ENCODE peak calls at places on chromosome 13, in seven cellular contexts. T is endodermal cell, A is endothelial cell, M is tibial artery, G is hepatocyte, O is GM13976, X is progenitor cell of endocrine pancreas. B is an unnamed sample.
A peak's percentile ranks its signal among the peaks of the same experiment; 100 is the strongest.

GRCh38 chr13:35349673-35350278 is 126.7 kb downstream of the MAB21L1 start:
- DNase-seq in T (no peak), A (no peak), M (no peak), G (peak; percentile 43), O (no peak), X (no peak), B (no peak)

GRCh38 chr13:77779461-77780272 is 82.2 kb downstream of the SLAIN1 start:
- DNase-seq in T (peak; percentile 60), A (peak; percentile 31), M (peak; percentile 28), G (peak; percentile 77), O (peak; percentile 45), X (no peak), B (no peak)

GRCh38 chr13:43267916-43268315 is 244.5 kb downstream of the DNAJC15 start:
- DNase-seq in T (no peak), A (no peak), M (no peak), G (no peak), O (peak; percentile 13), X (no peak), B (no peak)

GRCh38 chr13:56909896-56910600 is 230.7 kb upstream of the PRR20A start:
- DNase-seq in T (no peak), A (no peak), M (no peak), G (no peak), O (no peak), X (no peak), B (no peak)

GRCh38 chr13:45082964-45083363 is 37.3 kb upstream of the GTF2F2 start:
- DNase-seq in T (no peak), A (no peak), M (no peak), G (no peak), O (no peak), X (no peak), B (no peak)

GRCh38 chr13:106159295-106160195 is 375.9 kb downstream of the EFNB2 start:
- DNase-seq in T (no peak), A (no peak), M (no peak), G (no peak), O (no peak), X (no peak), B (no peak)

GRCh38 chr13:36385471-36385870 is 39.3 kb upstream of the SPART start:
- DNase-seq in T (no peak), A (no peak), M (no peak), G (no peak), O (no peak), X (no peak), B (no peak)

GRCh38 chr13:94268661-94269060 is 210.8 kb downstream of the DCT start:
- DNase-seq in T (no peak), A (no peak), M (no peak), G (no peak), O (no peak), X (no peak), B (no peak)

GRCh38 chr13:74695021-74695800 is 561.0 kb upstream of the KLF12 start:
- DNase-seq in T (peak; percentile 65), A (no peak), M (no peak), G (no peak), O (no peak), X (no peak), B (no peak)

GRCh38 chr13:19961924-19962323 is 3.4 kb downstream of the ZMYM2 start:
- DNase-seq in T (no peak), A (no peak), M (no peak), G (no peak), O (no peak), X (no peak), B (no peak)

GRCh38 chr13:62139597-62139996 is 723.9 kb upstream of the PCDH20 start:
- DNase-seq in T (no peak), A (no peak), M (no peak), G (no peak), O (no peak), X (no peak), B (no peak)

GRCh38 chr13:49234741-49235140 is 13.0 kb upstream of the CDADC1 start:
- DNase-seq in T (no peak), A (no peak), M (no peak), G (no peak), O (no peak), X (no peak), B (no peak)

GRCh38 chr13:73220966-73221720 is 162.3 kb downstream of the KLF5 start:
- DNase-seq in T (peak; percentile 59), A (peak; percentile 4), M (no peak), G (peak; percentile 73), O (no peak), X (no peak), B (no peak)

GRCh38 chr13:70523622-70524021 is 415.4 kb upstream of the KLHL1 start:
- DNase-seq in T (no peak), A (no peak), M (no peak), G (no peak), O (no peak), X (no peak), B (no peak)

GRCh38 chr13:48775285-48775684 is 121.6 kb downstream of the CYSLTR2 start:
- DNase-seq in T (no peak), A (no peak), M (no peak), G (no peak), O (no peak), X (no peak), B (no peak)

GRCh38 chr13:55820817-55821216 is 1319.9 kb upstream of the PRR20A start:
- DNase-seq in T (no peak), A (no peak), M (no peak), G (no peak), O (no peak), X (no peak), B (no peak)

GRCh38 chr13:54733639-54734038 is 1705.0 kb downstream of the OLFM4 start:
- DNase-seq in T (peak; percentile 62), A (peak; percentile 13), M (no peak), G (peak; percentile 22), O (no peak), X (no peak), B (no peak)

DNA sequence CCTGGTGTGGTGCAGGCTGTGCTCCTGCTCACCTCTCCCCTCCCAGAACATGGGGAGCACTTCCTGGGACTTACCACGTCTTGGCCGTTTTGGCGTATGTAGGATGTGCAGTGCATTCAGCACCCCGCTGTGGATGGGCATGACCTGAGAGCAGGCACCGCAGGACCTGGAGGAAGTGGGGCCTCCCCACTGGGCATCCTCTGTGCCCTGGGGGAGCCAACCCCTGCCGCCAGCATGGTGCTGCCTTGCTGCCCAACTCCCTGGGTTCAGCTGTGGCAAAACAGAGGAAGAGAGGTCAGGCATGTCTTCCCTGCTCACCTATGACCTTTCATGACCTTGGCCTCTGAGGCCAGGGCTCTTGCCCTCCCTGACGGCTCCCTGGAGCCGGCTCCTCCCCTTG is 103.5 kb downstream of the RAB20 start:
- DNase-seq in T (no peak), A (no peak), M (no peak), G (no peak), O (no peak), X (no peak), B (no peak)
- TF ChIP-seq CTCF in T (no peak), A (no peak), M (no peak), G (no peak), O (no peak), X (no peak), B (no peak)

DNA sequence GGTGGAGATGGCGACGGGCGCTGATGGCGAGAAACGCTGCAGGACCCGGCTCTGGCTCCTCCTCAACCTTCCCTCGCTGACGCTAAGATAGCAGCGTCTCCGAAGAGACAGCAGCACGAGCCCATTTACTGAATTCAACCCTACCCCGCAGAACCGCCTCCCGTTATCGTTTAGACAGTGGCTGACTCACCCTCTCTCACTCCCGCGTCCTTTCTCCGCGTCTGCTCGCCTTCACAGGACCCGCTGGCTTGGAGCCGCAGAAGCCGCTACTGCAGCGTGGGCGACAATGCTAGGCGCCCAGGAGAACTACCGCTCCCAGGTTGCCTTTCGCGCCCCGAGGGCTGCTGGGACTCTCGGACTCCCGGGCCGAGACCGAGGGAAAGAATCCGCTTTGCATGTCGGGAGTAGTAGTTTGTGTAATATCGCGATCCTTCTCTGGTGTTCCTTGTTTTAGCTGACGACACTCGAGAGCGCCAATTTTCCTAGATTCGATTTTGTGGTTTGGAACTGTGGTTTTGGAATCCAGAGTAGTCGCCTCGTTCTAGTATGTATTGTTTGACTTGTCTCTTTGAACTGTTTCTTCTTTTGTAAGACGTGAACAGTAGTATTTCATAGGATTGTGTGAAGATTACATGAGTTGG is at the start of gene KBTBD6:
- DNase-seq in T (peak; percentile 99), A (peak; percentile 93), M (peak; percentile 96), G (peak; percentile 98), O (peak; percentile 91), X (peak; percentile 88), B (peak; percentile 95)
- TF ChIP-seq CTCF in T (no peak), A (no peak), M (no peak), G (no peak), O (no peak), X (no peak), B (no peak)

GRCh38 chr13:60384911-60385310 is 12.1 kb upstream of the TDRD3 start:
- DNase-seq in T (no peak), A (no peak), M (no peak), G (no peak), O (no peak), X (no peak), B (no peak)

DNA sequence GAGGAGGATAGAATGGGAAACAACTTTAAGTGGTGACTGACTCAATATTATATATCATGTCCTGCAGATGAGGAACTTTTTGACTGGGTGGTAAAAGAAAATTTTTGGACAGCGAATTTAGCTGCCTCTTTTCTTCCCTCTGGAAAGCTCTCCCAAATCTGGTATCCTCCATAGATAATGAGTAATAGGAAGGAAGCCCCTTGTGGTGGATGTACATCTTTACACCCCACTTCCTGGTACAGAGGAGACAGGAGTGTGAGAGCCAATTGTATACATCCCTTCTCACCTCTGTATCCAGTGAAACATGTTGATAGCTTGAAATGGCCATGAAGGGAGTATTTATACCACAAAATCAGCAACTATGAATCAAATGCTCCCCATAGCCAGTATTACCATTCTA is 17.2 kb upstream of the TDRD3 start:
- DNase-seq in T (no peak), A (no peak), M (no peak), G (no peak), O (no peak), X (no peak), B (no peak)
- TF ChIP-seq CTCF in T (peak; percentile 72), A (no peak), M (no peak), G (no peak), O (no peak), X (peak; percentile 10), B (peak; percentile 54)

GRCh38 chr13:32676242-32676641 is 90.0 kb downstream of the PDS5B start:
- DNase-seq in T (no peak), A (no peak), M (no peak), G (no peak), O (no peak), X (no peak), B (no peak)
- TF ChIP-seq CTCF in T (no peak), A (no peak), M (no peak), G (no peak), O (no peak), X (no peak), B (no peak)

B was measured in type B pancreatic cell.